ENCODE peak calls at places on chromosome 18, in five cellular contexts. One of them, this sample, is unnamed.

GRCh38 chr18:22552899-22553460 is 135.3 kb upstream of the CTAGE1 start:
- DNase-seq in GM06990: no peak
- DNase-seq in GM13976: no peak
- DNase-seq in hepatocyte: no peak
- DNase-seq in coronary artery: no peak
- DNase-seq in this sample: no peak

GRCh38 chr18:29004921-29005320 is 828.0 kb upstream of the CDH2 start:
- DNase-seq in GM06990: no peak
- DNase-seq in GM13976: no peak
- DNase-seq in hepatocyte: no peak
- DNase-seq in coronary artery: no peak
- DNase-seq in this sample: no peak

GRCh38 chr18:27844416-27844792 is 332.5 kb downstream of the CDH2 start:
- DNase-seq in GM06990: no peak
- DNase-seq in GM13976: no peak
- DNase-seq in hepatocyte: no peak
- DNase-seq in coronary artery: no peak
- DNase-seq in this sample: no peak

GRCh38 chr18:56085561-56085960 is 497.6 kb upstream of the TCF4 start:
- DNase-seq in GM06990: no peak
- DNase-seq in GM13976: no peak
- DNase-seq in hepatocyte: no peak
- DNase-seq in coronary artery: no peak
- DNase-seq in this sample: no peak

GRCh38 chr18:72675394-72675793 is 131.3 kb upstream of the CBLN2 start:
- DNase-seq in GM06990: no peak
- DNase-seq in GM13976: no peak
- DNase-seq in hepatocyte: peak
- DNase-seq in coronary artery: no peak
- DNase-seq in this sample: no peak

GRCh38 chr18:77765468-77765867 is 515.8 kb downstream of the GALR1 start:
- DNase-seq in GM06990: no peak
- DNase-seq in GM13976: no peak
- DNase-seq in hepatocyte: peak
- DNase-seq in coronary artery: no peak
- DNase-seq in this sample: no peak

GRCh38 chr18:27869735-27870134 is 307.2 kb downstream of the CDH2 start:
- DNase-seq in GM06990: no peak
- DNase-seq in GM13976: no peak
- DNase-seq in hepatocyte: no peak
- DNase-seq in coronary artery: no peak
- DNase-seq in this sample: no peak

GRCh38 chr18:63590966-63591695 is 4.0 kb downstream of the SERPINB13 start:
- DNase-seq in GM06990: no peak
- DNase-seq in GM13976: no peak
- DNase-seq in hepatocyte: no peak
- DNase-seq in coronary artery: no peak
- DNase-seq in this sample: no peak

GRCh38 chr18:3294435-3295080 is 32.6 kb downstream of the MYL12B start:
- DNase-seq in GM06990: no peak
- DNase-seq in GM13976: no peak
- DNase-seq in hepatocyte: no peak
- DNase-seq in coronary artery: no peak
- DNase-seq in this sample: no peak

GRCh38 chr18:77366725-77367641 is 117.3 kb downstream of the GALR1 start:
- DNase-seq in GM06990: no peak
- DNase-seq in GM13976: no peak
- DNase-seq in hepatocyte: peak
- DNase-seq in coronary artery: no peak
- DNase-seq in this sample: no peak

GRCh38 chr18:75189696-75190095 is 19.2 kb downstream of the PTGR3 start:
- DNase-seq in GM06990: no peak
- DNase-seq in GM13976: no peak
- DNase-seq in hepatocyte: no peak
- DNase-seq in coronary artery: no peak
- DNase-seq in this sample: no peak

GRCh38 chr18:76468345-76469275 is 26.4 kb downstream of the ZNF516 start:
- DNase-seq in GM06990: no peak
- DNase-seq in GM13976: no peak
- DNase-seq in hepatocyte: no peak
- DNase-seq in coronary artery: no peak
- DNase-seq in this sample: no peak

GRCh38 chr18:22066083-22066485 is 103.3 kb upstream of the GATA6 start:
- DNase-seq in GM06990: no peak
- DNase-seq in GM13976: no peak
- DNase-seq in hepatocyte: no peak
- DNase-seq in coronary artery: no peak
- DNase-seq in this sample: no peak

GRCh38 chr18:28204154-28204553 is 27.2 kb upstream of the CDH2 start:
- DNase-seq in GM06990: no peak
- DNase-seq in GM13976: no peak
- DNase-seq in hepatocyte: no peak
- DNase-seq in coronary artery: no peak
- DNase-seq in this sample: no peak

GRCh38 chr18:61882296-61883004 is 10.4 kb downstream of the RNF152 start:
- DNase-seq in GM06990: no peak
- DNase-seq in GM13976: no peak
- DNase-seq in hepatocyte: peak
- DNase-seq in coronary artery: no peak
- DNase-seq in this sample: no peak

GRCh38 chr18:46950064-46950656 is 32.8 kb downstream of the KATNAL2 start:
- DNase-seq in GM06990: no peak
- DNase-seq in GM13976: peak
- DNase-seq in hepatocyte: peak
- DNase-seq in coronary artery: no peak
- DNase-seq in this sample: peak

GRCh38 chr18:8559612-8560011 is 49.6 kb upstream of the RAB12 start:
- DNase-seq in GM06990: no peak
- DNase-seq in GM13976: no peak
- DNase-seq in hepatocyte: no peak
- DNase-seq in coronary artery: no peak
- DNase-seq in this sample: no peak

GRCh38 chr18:6566338-6566911 is 151.7 kb upstream of the L3MBTL4 start:
- DNase-seq in GM06990: no peak
- DNase-seq in GM13976: no peak
- DNase-seq in hepatocyte: no peak
- DNase-seq in coronary artery: no peak
- DNase-seq in this sample: no peak

GRCh38 chr18:35616664-35617423 is 35.3 kb downstream of the GALNT1 start:
- DNase-seq in GM06990: peak
- DNase-seq in GM13976: peak
- DNase-seq in hepatocyte: peak
- DNase-seq in coronary artery: no peak
- DNase-seq in this sample: peak

GRCh38 chr18:27202771-27203170 is 17.7 kb upstream of the CHST9 start:
- DNase-seq in GM06990: no peak
- DNase-seq in GM13976: no peak
- DNase-seq in hepatocyte: no peak
- DNase-seq in coronary artery: no peak
- DNase-seq in this sample: no peak

GRCh38 chr18:8627107-8627472 is 17.9 kb downstream of the RAB12 start:
- DNase-seq in GM06990: no peak
- DNase-seq in GM13976: no peak
- DNase-seq in hepatocyte: no peak
- DNase-seq in coronary artery: no peak
- DNase-seq in this sample: no peak

GRCh38 chr18:3114456-3114855 is 101.5 kb upstream of the LPIN2 start:
- DNase-seq in GM06990: no peak
- DNase-seq in GM13976: no peak
- DNase-seq in hepatocyte: no peak
- DNase-seq in coronary artery: no peak
- DNase-seq in this sample: no peak

GRCh38 chr18:28065031-28065792 is 111.7 kb downstream of the CDH2 start:
- DNase-seq in GM06990: no peak
- DNase-seq in GM13976: no peak
- DNase-seq in hepatocyte: peak
- DNase-seq in coronary artery: no peak
- DNase-seq in this sample: no peak

GRCh38 chr18:27377251-27377650 is 192.1 kb upstream of the CHST9 start:
- DNase-seq in GM06990: no peak
- DNase-seq in GM13976: no peak
- DNase-seq in hepatocyte: no peak
- DNase-seq in coronary artery: no peak
- DNase-seq in this sample: no peak

GRCh38 chr18:52716926-52717325 is 376.9 kb downstream of the DCC start:
- DNase-seq in GM06990: no peak
- DNase-seq in GM13976: no peak
- DNase-seq in hepatocyte: peak
- DNase-seq in coronary artery: no peak
- DNase-seq in this sample: no peak
- TF ChIP-seq CTCF in GM06990: no peak
- TF ChIP-seq CTCF in GM13976: no peak
- TF ChIP-seq CTCF in hepatocyte: peak
- TF ChIP-seq CTCF in coronary artery: no peak
- TF ChIP-seq CTCF in this sample: peak

GRCh38 chr18:40375811-40376210 is 1579.2 kb upstream of the PIK3C3 start:
- DNase-seq in GM06990: no peak
- DNase-seq in GM13976: no peak
- DNase-seq in hepatocyte: no peak
- DNase-seq in coronary artery: no peak
- DNase-seq in this sample: no peak

GRCh38 chr18:40367576-40367975 is 1587.5 kb upstream of the PIK3C3 start:
- DNase-seq in GM06990: no peak
- DNase-seq in GM13976: no peak
- DNase-seq in hepatocyte: no peak
- DNase-seq in coronary artery: no peak
- DNase-seq in this sample: no peak

GRCh38 chr18:40366521-40366920 is 1588.5 kb upstream of the PIK3C3 start:
- DNase-seq in GM06990: no peak
- DNase-seq in GM13976: no peak
- DNase-seq in hepatocyte: no peak
- DNase-seq in coronary artery: no peak
- DNase-seq in this sample: no peak

GRCh38 chr18:40371673-40372072 is 1583.4 kb upstream of the PIK3C3 start:
- DNase-seq in GM06990: no peak
- DNase-seq in GM13976: no peak
- DNase-seq in hepatocyte: no peak
- DNase-seq in coronary artery: no peak
- DNase-seq in this sample: no peak
- TF ChIP-seq CTCF in GM06990: no peak
- TF ChIP-seq CTCF in GM13976: no peak
- TF ChIP-seq CTCF in hepatocyte: no peak
- TF ChIP-seq CTCF in coronary artery: no peak
- TF ChIP-seq CTCF in this sample: no peak

DNA sequence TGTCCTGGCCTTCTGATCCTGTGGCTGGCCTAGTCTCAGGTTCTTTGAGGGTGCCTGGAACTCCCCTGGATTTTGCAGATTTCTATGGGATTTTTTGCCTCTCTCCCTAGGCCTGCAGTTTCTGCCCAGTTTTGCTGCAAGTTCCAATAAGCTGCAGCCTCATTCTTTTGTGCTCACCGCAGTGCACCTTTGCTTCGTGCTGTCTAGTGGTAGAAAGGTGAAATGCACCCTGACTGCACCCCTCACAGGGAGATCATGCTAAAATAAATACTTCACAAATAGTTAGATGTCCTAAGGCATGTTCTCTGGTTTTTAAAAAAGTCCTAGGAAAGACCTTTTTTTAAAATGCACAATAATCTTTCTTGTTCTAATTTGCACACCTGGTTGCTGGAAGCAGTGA is 72.5 kb downstream of the GNAL start:
- DNase-seq in GM06990: no peak
- DNase-seq in GM13976: no peak
- DNase-seq in hepatocyte: peak
- DNase-seq in coronary artery: no peak
- DNase-seq in this sample: peak
- TF ChIP-seq CTCF in GM06990: peak
- TF ChIP-seq CTCF in GM13976: no peak
- TF ChIP-seq CTCF in hepatocyte: peak
- TF ChIP-seq CTCF in coronary artery: no peak
- TF ChIP-seq CTCF in this sample: no peak

DNA sequence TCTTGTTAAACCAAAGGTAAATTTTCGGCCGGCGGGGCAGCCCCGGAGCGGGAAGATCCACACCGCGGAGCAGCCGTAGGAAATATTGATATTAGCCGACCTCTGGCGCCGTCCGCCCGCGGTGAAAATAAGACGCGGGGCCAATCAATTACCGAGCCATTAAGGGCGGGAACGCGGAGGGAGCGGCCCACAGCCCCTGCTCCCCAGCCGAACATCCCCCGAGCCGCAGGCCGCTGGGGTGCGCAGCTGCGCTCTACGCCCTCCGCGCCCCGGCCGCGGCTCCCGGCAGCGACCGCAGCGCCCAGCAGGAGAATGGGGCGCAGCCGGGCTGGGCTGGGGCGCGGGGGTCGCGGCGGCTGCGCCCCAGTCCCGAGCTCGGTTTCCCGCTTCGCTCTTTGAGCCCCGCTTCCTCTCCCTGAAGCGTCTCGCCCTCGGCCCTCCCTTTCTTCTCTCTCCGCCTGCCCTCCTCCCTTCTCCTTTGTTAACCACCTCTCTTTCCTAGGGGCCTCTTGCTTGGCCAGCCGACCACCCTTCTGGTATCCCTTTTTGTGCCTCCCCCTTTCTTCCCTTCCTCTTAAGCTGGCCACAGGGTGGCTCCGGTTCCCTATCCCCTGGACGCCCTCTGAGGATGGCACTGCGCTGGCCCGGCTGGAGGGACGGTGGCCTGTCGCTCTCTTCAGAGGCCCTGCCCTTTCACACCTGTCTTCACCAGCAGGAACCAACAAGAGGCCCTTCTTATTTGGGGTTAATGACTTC is 40.9 kb downstream of the CELF4 start:
- DNase-seq in GM06990: no peak
- DNase-seq in GM13976: no peak
- DNase-seq in hepatocyte: peak
- DNase-seq in coronary artery: no peak
- DNase-seq in this sample: no peak
- TF ChIP-seq CTCF in GM06990: no peak
- TF ChIP-seq CTCF in GM13976: no peak
- TF ChIP-seq CTCF in hepatocyte: peak
- TF ChIP-seq CTCF in coronary artery: no peak
- TF ChIP-seq CTCF in this sample: no peak

GRCh38 chr18:25360301-25360899 is 8.4 kb upstream of the ZNF521 start:
- DNase-seq in GM06990: no peak
- DNase-seq in GM13976: no peak
- DNase-seq in hepatocyte: no peak
- DNase-seq in coronary artery: no peak
- DNase-seq in this sample: no peak
- TF ChIP-seq CTCF in GM06990: no peak
- TF ChIP-seq CTCF in GM13976: no peak
- TF ChIP-seq CTCF in hepatocyte: no peak
- TF ChIP-seq CTCF in coronary artery: no peak
- TF ChIP-seq CTCF in this sample: no peak